ENCODE peak calls at places on chromosomes 6 and 20, in nine cellular contexts. One of them, this sample, is unnamed.

GRCh38 chr6:11058406-11058805 is 14.3 kb upstream of the ELOVL2 start:
- DNase-seq in lower leg skin: no peak
- DNase-seq in lower lobe of right lung: no peak
- DNase-seq in left lung: no peak
- DNase-seq in fibroblast of mammary gland: peak
- DNase-seq in HCT116: no peak
- DNase-seq in cardiac muscle cell: no peak
- DNase-seq in fibroblast of pulmonary artery: no peak
- DNase-seq in uterus: no peak
- DNase-seq in this sample: no peak

GRCh38 chr6:33298773-33299236 is at the start of gene RGL2:
- DNase-seq in lower leg skin: peak
- DNase-seq in lower lobe of right lung: peak
- DNase-seq in left lung: peak
- DNase-seq in fibroblast of mammary gland: no peak
- DNase-seq in HCT116: no peak
- DNase-seq in cardiac muscle cell: peak
- DNase-seq in fibroblast of pulmonary artery: peak
- DNase-seq in uterus: peak
- DNase-seq in this sample: peak

GRCh38 chr6:11025911-11026635 is 18.0 kb downstream of the ELOVL2 start:
- DNase-seq in lower leg skin: no peak
- DNase-seq in lower lobe of right lung: no peak
- DNase-seq in left lung: no peak
- DNase-seq in fibroblast of mammary gland: no peak
- DNase-seq in HCT116: no peak
- DNase-seq in cardiac muscle cell: peak
- DNase-seq in fibroblast of pulmonary artery: no peak
- DNase-seq in uterus: no peak
- DNase-seq in this sample: no peak

GRCh38 chr6:47772993-47773392 is 8.8 kb upstream of the OPN5 start:
- DNase-seq in lower leg skin: no peak
- DNase-seq in lower lobe of right lung: no peak
- DNase-seq in left lung: no peak
- DNase-seq in fibroblast of mammary gland: no peak
- DNase-seq in HCT116: no peak
- DNase-seq in cardiac muscle cell: no peak
- DNase-seq in fibroblast of pulmonary artery: no peak
- DNase-seq in uterus: no peak
- DNase-seq in this sample: no peak

GRCh38 chr6:17418281-17419188 is 25.1 kb downstream of the CAP2 start:
- DNase-seq in lower leg skin: peak
- DNase-seq in lower lobe of right lung: no peak
- DNase-seq in left lung: no peak
- DNase-seq in fibroblast of mammary gland: peak
- DNase-seq in HCT116: no peak
- DNase-seq in cardiac muscle cell: peak
- DNase-seq in fibroblast of pulmonary artery: peak
- DNase-seq in uterus: no peak
- DNase-seq in this sample: peak

GRCh38 chr6:107641500-107641931 is 151.6 kb downstream of the SOBP start:
- DNase-seq in lower leg skin: no peak
- DNase-seq in lower lobe of right lung: peak
- DNase-seq in left lung: peak
- DNase-seq in fibroblast of mammary gland: no peak
- DNase-seq in HCT116: no peak
- DNase-seq in cardiac muscle cell: no peak
- DNase-seq in fibroblast of pulmonary artery: no peak
- DNase-seq in uterus: no peak
- DNase-seq in this sample: no peak

GRCh38 chr20:58976095-58976730 is 4.8 kb upstream of the NELFCD start:
- DNase-seq in lower leg skin: no peak
- DNase-seq in lower lobe of right lung: no peak
- DNase-seq in left lung: no peak
- DNase-seq in fibroblast of mammary gland: no peak
- DNase-seq in HCT116: no peak
- DNase-seq in cardiac muscle cell: no peak
- DNase-seq in fibroblast of pulmonary artery: no peak
- DNase-seq in uterus: no peak
- DNase-seq in this sample: no peak

GRCh38 chr20:24798930-24799705 is 150.0 kb upstream of the CST7 start:
- DNase-seq in lower leg skin: no peak
- DNase-seq in lower lobe of right lung: peak
- DNase-seq in left lung: no peak
- DNase-seq in fibroblast of mammary gland: no peak
- DNase-seq in HCT116: no peak
- DNase-seq in cardiac muscle cell: no peak
- DNase-seq in fibroblast of pulmonary artery: no peak
- DNase-seq in uterus: no peak
- DNase-seq in this sample: no peak

GRCh38 chr6:132798820-132799538 is 542 bp upstream of the SLC18B1 start:
- DNase-seq in lower leg skin: peak
- DNase-seq in lower lobe of right lung: peak
- DNase-seq in left lung: peak
- DNase-seq in fibroblast of mammary gland: peak
- DNase-seq in HCT116: peak
- DNase-seq in cardiac muscle cell: peak
- DNase-seq in fibroblast of pulmonary artery: peak
- DNase-seq in uterus: peak
- DNase-seq in this sample: peak

GRCh38 chr6:132070356-132070755 is 119.2 kb upstream of the CCN2 start:
- DNase-seq in lower leg skin: no peak
- DNase-seq in lower lobe of right lung: no peak
- DNase-seq in left lung: no peak
- DNase-seq in fibroblast of mammary gland: no peak
- DNase-seq in HCT116: no peak
- DNase-seq in cardiac muscle cell: no peak
- DNase-seq in fibroblast of pulmonary artery: no peak
- DNase-seq in uterus: no peak
- DNase-seq in this sample: no peak

GRCh38 chr20:38355161-38356012 is 9.1 kb downstream of the LBP start:
- DNase-seq in lower leg skin: no peak
- DNase-seq in lower lobe of right lung: no peak
- DNase-seq in left lung: no peak
- DNase-seq in fibroblast of mammary gland: no peak
- DNase-seq in HCT116: no peak
- DNase-seq in cardiac muscle cell: no peak
- DNase-seq in fibroblast of pulmonary artery: no peak
- DNase-seq in uterus: no peak
- DNase-seq in this sample: no peak

GRCh38 chr20:2101057-2101934 is at the start of gene STK35:
- DNase-seq in lower leg skin: no peak
- DNase-seq in lower lobe of right lung: no peak
- DNase-seq in left lung: no peak
- DNase-seq in fibroblast of mammary gland: peak
- DNase-seq in HCT116: peak
- DNase-seq in cardiac muscle cell: no peak
- DNase-seq in fibroblast of pulmonary artery: peak
- DNase-seq in uterus: peak
- DNase-seq in this sample: no peak

GRCh38 chr20:19275630-19276071 is 63.2 kb downstream of the SLC24A3 start:
- DNase-seq in lower leg skin: peak
- DNase-seq in lower lobe of right lung: peak
- DNase-seq in left lung: peak
- DNase-seq in fibroblast of mammary gland: peak
- DNase-seq in HCT116: no peak
- DNase-seq in cardiac muscle cell: no peak
- DNase-seq in fibroblast of pulmonary artery: peak
- DNase-seq in uterus: peak
- DNase-seq in this sample: no peak

GRCh38 chr6:97626586-97627441 is 343.8 kb upstream of the MMS22L start:
- DNase-seq in lower leg skin: no peak
- DNase-seq in lower lobe of right lung: no peak
- DNase-seq in left lung: no peak
- DNase-seq in fibroblast of mammary gland: peak
- DNase-seq in HCT116: no peak
- DNase-seq in cardiac muscle cell: no peak
- DNase-seq in fibroblast of pulmonary artery: no peak
- DNase-seq in uterus: peak
- DNase-seq in this sample: peak

GRCh38 chr6:90466191-90466940 is 120.5 kb downstream of the MAP3K7 start:
- DNase-seq in lower leg skin: no peak
- DNase-seq in lower lobe of right lung: no peak
- DNase-seq in left lung: no peak
- DNase-seq in fibroblast of mammary gland: peak
- DNase-seq in HCT116: no peak
- DNase-seq in cardiac muscle cell: no peak
- DNase-seq in fibroblast of pulmonary artery: no peak
- DNase-seq in uterus: no peak
- DNase-seq in this sample: no peak

GRCh38 chr6:69719602-69720193 is 77.1 kb downstream of the LMBRD1 start:
- DNase-seq in lower leg skin: no peak
- DNase-seq in lower lobe of right lung: no peak
- DNase-seq in left lung: no peak
- DNase-seq in fibroblast of mammary gland: peak
- DNase-seq in HCT116: peak
- DNase-seq in cardiac muscle cell: peak
- DNase-seq in fibroblast of pulmonary artery: peak
- DNase-seq in uterus: no peak
- DNase-seq in this sample: peak

GRCh38 chr20:47669927-47670890 is 115.1 kb downstream of the SULF2 start:
- DNase-seq in lower leg skin: no peak
- DNase-seq in lower lobe of right lung: no peak
- DNase-seq in left lung: no peak
- DNase-seq in fibroblast of mammary gland: no peak
- DNase-seq in HCT116: no peak
- DNase-seq in cardiac muscle cell: no peak
- DNase-seq in fibroblast of pulmonary artery: no peak
- DNase-seq in uterus: no peak
- DNase-seq in this sample: no peak

GRCh38 chr20:44738779-44739477 is 6.7 kb upstream of the KCNK15 start:
- DNase-seq in lower leg skin: peak
- DNase-seq in lower lobe of right lung: no peak
- DNase-seq in left lung: no peak
- DNase-seq in fibroblast of mammary gland: peak
- DNase-seq in HCT116: peak
- DNase-seq in cardiac muscle cell: peak
- DNase-seq in fibroblast of pulmonary artery: peak
- DNase-seq in uterus: peak
- DNase-seq in this sample: peak

GRCh38 chr6:144156991-144157390 is 6.7 kb downstream of the STX11 start:
- DNase-seq in lower leg skin: no peak
- DNase-seq in lower lobe of right lung: no peak
- DNase-seq in left lung: no peak
- DNase-seq in fibroblast of mammary gland: no peak
- DNase-seq in HCT116: no peak
- DNase-seq in cardiac muscle cell: no peak
- DNase-seq in fibroblast of pulmonary artery: no peak
- DNase-seq in uterus: no peak
- DNase-seq in this sample: no peak

GRCh38 chr6:116084284-116084683 is 16.4 kb upstream of the NT5DC1 start:
- DNase-seq in lower leg skin: no peak
- DNase-seq in lower lobe of right lung: no peak
- DNase-seq in left lung: no peak
- DNase-seq in fibroblast of mammary gland: no peak
- DNase-seq in HCT116: no peak
- DNase-seq in cardiac muscle cell: no peak
- DNase-seq in fibroblast of pulmonary artery: no peak
- DNase-seq in uterus: no peak
- DNase-seq in this sample: no peak
- H3K4me3 ChIP-seq in lower leg skin: no peak
- H3K4me3 ChIP-seq in lower lobe of right lung: no peak
- H3K4me3 ChIP-seq in left lung: no peak
- H3K4me3 ChIP-seq in fibroblast of mammary gland: no peak
- H3K4me3 ChIP-seq in HCT116: no peak
- H3K4me3 ChIP-seq in cardiac muscle cell: no peak
- H3K4me3 ChIP-seq in fibroblast of pulmonary artery: no peak
- H3K4me3 ChIP-seq in uterus: no peak
- H3K4me3 ChIP-seq in this sample: no peak

DNA sequence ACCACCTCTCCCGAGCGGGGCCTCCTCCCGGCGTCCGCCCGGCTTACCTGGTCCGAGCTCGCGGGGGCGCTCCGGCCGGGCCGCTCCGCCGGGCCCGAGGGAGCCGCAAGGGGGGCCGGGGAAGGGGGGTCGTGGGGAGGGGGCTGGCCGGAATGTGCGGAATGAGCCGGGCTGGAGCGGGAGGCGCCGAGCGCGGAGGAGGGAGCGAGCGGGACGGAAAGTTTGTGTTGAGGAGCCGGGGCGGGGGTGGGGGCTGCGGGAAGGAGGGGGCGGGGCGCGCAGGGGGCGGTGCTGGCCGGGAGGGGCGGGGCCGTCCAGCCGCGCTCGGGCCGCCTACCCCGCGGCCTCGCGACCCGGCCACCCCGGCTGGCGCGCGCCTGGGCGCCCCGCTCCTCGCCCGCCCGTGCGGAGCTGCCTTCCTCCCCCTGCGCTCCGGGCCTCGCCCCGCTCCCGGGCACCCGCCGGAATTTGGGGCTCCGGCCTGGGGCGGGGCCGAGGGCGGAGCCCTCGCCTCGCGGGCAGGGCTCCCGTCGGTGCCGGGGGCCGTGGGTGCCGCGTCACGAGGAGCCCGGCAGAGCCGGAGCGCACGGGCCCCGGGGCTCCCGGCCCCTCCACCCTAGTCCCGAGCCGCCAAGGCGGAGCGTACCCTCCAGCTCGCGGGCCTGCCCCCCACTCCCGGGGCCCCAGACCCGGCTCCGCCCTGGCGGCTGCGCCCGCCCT is at the start of gene TEAD3:
- DNase-seq in lower leg skin: peak
- DNase-seq in lower lobe of right lung: peak
- DNase-seq in left lung: peak
- DNase-seq in fibroblast of mammary gland: peak
- DNase-seq in HCT116: no peak
- DNase-seq in cardiac muscle cell: peak
- DNase-seq in fibroblast of pulmonary artery: peak
- DNase-seq in uterus: peak
- DNase-seq in this sample: peak
- TF ChIP-seq CTCF in lower leg skin: no peak
- TF ChIP-seq CTCF in lower lobe of right lung: peak
- TF ChIP-seq CTCF in left lung: no peak
- TF ChIP-seq CTCF in fibroblast of mammary gland: no peak
- TF ChIP-seq CTCF in HCT116: no peak
- TF ChIP-seq CTCF in cardiac muscle cell: peak
- TF ChIP-seq CTCF in fibroblast of pulmonary artery: no peak
- TF ChIP-seq CTCF in uterus: no peak
- TF ChIP-seq CTCF in this sample: peak

DNA sequence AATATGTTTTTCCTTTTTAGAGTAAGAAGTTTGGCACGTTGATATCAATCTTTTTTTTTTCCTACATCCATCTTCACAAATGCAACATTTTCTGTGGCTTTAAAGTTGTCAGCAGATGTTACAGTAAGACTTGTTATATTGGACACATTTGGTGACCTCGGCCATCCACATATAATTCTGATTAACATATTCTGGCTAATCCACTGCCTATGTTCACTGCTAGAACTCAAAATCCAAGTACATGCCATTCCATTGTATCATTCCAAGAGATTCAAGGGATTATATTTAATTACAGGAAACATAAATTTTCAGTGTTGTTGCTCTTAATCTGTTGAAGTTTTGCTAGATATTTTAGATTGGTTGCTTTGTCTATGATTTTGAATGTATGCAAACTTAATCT is 367.6 kb downstream of the TENT5A start:
- DNase-seq in lower leg skin: no peak
- DNase-seq in lower lobe of right lung: no peak
- DNase-seq in left lung: no peak
- DNase-seq in fibroblast of mammary gland: peak
- DNase-seq in HCT116: no peak
- DNase-seq in cardiac muscle cell: no peak
- DNase-seq in fibroblast of pulmonary artery: no peak
- DNase-seq in uterus: no peak
- DNase-seq in this sample: no peak
- H3K4me3 ChIP-seq in lower leg skin: no peak
- H3K4me3 ChIP-seq in lower lobe of right lung: no peak
- H3K4me3 ChIP-seq in left lung: no peak
- H3K4me3 ChIP-seq in fibroblast of mammary gland: no peak
- H3K4me3 ChIP-seq in HCT116: no peak
- H3K4me3 ChIP-seq in cardiac muscle cell: no peak
- H3K4me3 ChIP-seq in fibroblast of pulmonary artery: no peak
- H3K4me3 ChIP-seq in uterus: no peak
- H3K4me3 ChIP-seq in this sample: no peak

GRCh38 chr20:33576432-33576883 is 85.7 kb upstream of the C20orf144 start:
- DNase-seq in lower leg skin: no peak
- DNase-seq in lower lobe of right lung: no peak
- DNase-seq in left lung: no peak
- DNase-seq in fibroblast of mammary gland: no peak
- DNase-seq in HCT116: no peak
- DNase-seq in cardiac muscle cell: no peak
- DNase-seq in fibroblast of pulmonary artery: no peak
- DNase-seq in uterus: no peak
- DNase-seq in this sample: peak
- TF ChIP-seq CTCF in lower leg skin: no peak
- TF ChIP-seq CTCF in lower lobe of right lung: no peak
- TF ChIP-seq CTCF in left lung: no peak
- TF ChIP-seq CTCF in fibroblast of mammary gland: no peak
- TF ChIP-seq CTCF in HCT116: no peak
- TF ChIP-seq CTCF in cardiac muscle cell: peak
- TF ChIP-seq CTCF in fibroblast of pulmonary artery: no peak
- TF ChIP-seq CTCF in uterus: no peak
- TF ChIP-seq CTCF in this sample: peak